ENCODE peak calls at places on chromosome 5, in six cellular contexts. One of them, this sample, is unnamed.

GRCh38 chr5:154197801-154198461 is 7.4 kb downstream of the GALNT10 start:
- DNase-seq in nephron progenitor cell: no peak
- DNase-seq in GM12865: peak
- DNase-seq in iris pigment epithelial cell: peak
- DNase-seq in NCI-H460: no peak
- DNase-seq in fibroblast of mammary gland: peak
- DNase-seq in this sample: peak

GRCh38 chr5:169566202-169566601 is 17.4 kb upstream of the SPDL1 start:
- DNase-seq in iris pigment epithelial cell: no peak
- DNase-seq in nephron progenitor cell: no peak
- DNase-seq in GM12865: no peak
- DNase-seq in fibroblast of mammary gland: no peak
- DNase-seq in NCI-H460: no peak
- DNase-seq in this sample: no peak

GRCh38 chr5:132498152-132498551 is 7.6 kb upstream of the IRF1 start:
- DNase-seq in fibroblast of mammary gland: peak
- DNase-seq in GM12865: no peak
- DNase-seq in NCI-H460: no peak
- DNase-seq in nephron progenitor cell: no peak
- DNase-seq in iris pigment epithelial cell: peak
- DNase-seq in this sample: peak

GRCh38 chr5:177087707-177088005 is 941 bp downstream of the FGFR4 start:
- DNase-seq in GM12865: no peak
- DNase-seq in nephron progenitor cell: no peak
- DNase-seq in fibroblast of mammary gland: no peak
- DNase-seq in NCI-H460: no peak
- DNase-seq in iris pigment epithelial cell: no peak
- DNase-seq in this sample: no peak

GRCh38 chr5:8135742-8136141 is 266.8 kb downstream of the MTRR start:
- DNase-seq in iris pigment epithelial cell: no peak
- DNase-seq in GM12865: no peak
- DNase-seq in fibroblast of mammary gland: no peak
- DNase-seq in NCI-H460: no peak
- DNase-seq in nephron progenitor cell: no peak
- DNase-seq in this sample: no peak

GRCh38 chr5:9058666-9059065 is 487.2 kb downstream of the SEMA5A start:
- DNase-seq in NCI-H460: no peak
- DNase-seq in GM12865: no peak
- DNase-seq in iris pigment epithelial cell: no peak
- DNase-seq in nephron progenitor cell: no peak
- DNase-seq in fibroblast of mammary gland: peak
- DNase-seq in this sample: no peak

GRCh38 chr5:138824924-138825863 is 49.9 kb downstream of the LRRTM2 start:
- DNase-seq in nephron progenitor cell: no peak
- DNase-seq in fibroblast of mammary gland: peak
- DNase-seq in GM12865: peak
- DNase-seq in iris pigment epithelial cell: peak
- DNase-seq in NCI-H460: peak
- DNase-seq in this sample: peak

GRCh38 chr5:91417219-91417618 is 34.1 kb upstream of the ARRDC3 start:
- DNase-seq in iris pigment epithelial cell: peak
- DNase-seq in NCI-H460: no peak
- DNase-seq in GM12865: peak
- DNase-seq in fibroblast of mammary gland: peak
- DNase-seq in nephron progenitor cell: no peak
- DNase-seq in this sample: no peak

GRCh38 chr5:150490296-150490669 is 17.6 kb upstream of the NDST1 start:
- DNase-seq in NCI-H460: no peak
- DNase-seq in fibroblast of mammary gland: peak
- DNase-seq in GM12865: no peak
- DNase-seq in iris pigment epithelial cell: no peak
- DNase-seq in nephron progenitor cell: no peak
- DNase-seq in this sample: no peak

GRCh38 chr5:61330879-61331406 is 1.1 kb upstream of the ZSWIM6 start:
- DNase-seq in NCI-H460: peak
- DNase-seq in fibroblast of mammary gland: peak
- DNase-seq in GM12865: peak
- DNase-seq in nephron progenitor cell: peak
- DNase-seq in iris pigment epithelial cell: peak
- DNase-seq in this sample: peak

GRCh38 chr5:7759257-7759871 is 91.6 kb downstream of the CFAP90 start:
- DNase-seq in nephron progenitor cell: no peak
- DNase-seq in iris pigment epithelial cell: no peak
- DNase-seq in NCI-H460: no peak
- DNase-seq in fibroblast of mammary gland: no peak
- DNase-seq in GM12865: no peak
- DNase-seq in this sample: no peak

GRCh38 chr5:43208658-43209057 is 16.6 kb downstream of the NIM1K start:
- DNase-seq in NCI-H460: no peak
- DNase-seq in GM12865: no peak
- DNase-seq in nephron progenitor cell: no peak
- DNase-seq in iris pigment epithelial cell: no peak
- DNase-seq in fibroblast of mammary gland: no peak
- DNase-seq in this sample: no peak

GRCh38 chr5:129367883-129368282 is 92.2 kb upstream of the ADAMTS19 start:
- DNase-seq in iris pigment epithelial cell: peak
- DNase-seq in GM12865: no peak
- DNase-seq in nephron progenitor cell: no peak
- DNase-seq in fibroblast of mammary gland: peak
- DNase-seq in NCI-H460: no peak
- DNase-seq in this sample: no peak

GRCh38 chr5:149694007-149694406 is 36.1 kb upstream of the PPARGC1B start:
- DNase-seq in iris pigment epithelial cell: no peak
- DNase-seq in fibroblast of mammary gland: no peak
- DNase-seq in nephron progenitor cell: no peak
- DNase-seq in NCI-H460: no peak
- DNase-seq in GM12865: no peak
- DNase-seq in this sample: no peak

GRCh38 chr5:154542581-154542980 is 64.6 kb upstream of the HAND1 start:
- DNase-seq in GM12865: no peak
- DNase-seq in fibroblast of mammary gland: peak
- DNase-seq in nephron progenitor cell: no peak
- DNase-seq in iris pigment epithelial cell: no peak
- DNase-seq in NCI-H460: no peak
- DNase-seq in this sample: no peak

GRCh38 chr5:62273691-62274090 is 32.3 kb upstream of the KIF2A start:
- DNase-seq in GM12865: no peak
- DNase-seq in nephron progenitor cell: no peak
- DNase-seq in fibroblast of mammary gland: no peak
- DNase-seq in iris pigment epithelial cell: no peak
- DNase-seq in NCI-H460: no peak
- DNase-seq in this sample: no peak